ENCODE peak calls at places on chromosomes 6 and 20, in four cellular contexts. G, H, Z and S are unnamed samples. For H3K36me3 and H3K4me1, the result is how much of the 10 kb centered on the place peaks cover.

GRCh38 chr6:130696806-130697205 is 130.4 kb upstream of the SMLR1 start:
- DNase-seq in Z (no peak), G (no peak), H (no peak), S (no peak)

GRCh38 chr6:158977373-158977772 is 22.6 kb downstream of the RSPH3 start:
- DNase-seq in H (no peak), Z (no peak), G (no peak), S (no peak)

GRCh38 chr6:12312736-12313135 is 22.6 kb downstream of the EDN1 start:
- DNase-seq in G (no peak), Z (no peak), H (no peak), S (no peak)

GRCh38 chr6:101226677-101227135 is 166.8 kb upstream of the GRIK2 start:
- DNase-seq in G (no peak), Z (peak), H (no peak), S (no peak)

GRCh38 chr20:37475258-37475657 is 45.8 kb upstream of the NNAT start:
- DNase-seq in G (no peak), Z (no peak), H (no peak), S (no peak)

GRCh38 chr6:147170269-147170668 is 33.9 kb upstream of the STXBP5 start:
- DNase-seq in G (no peak), Z (peak), H (no peak), S (no peak)

GRCh38 chr6:70673601-70674000 is 5.9 kb downstream of the SMAP1 start:
- DNase-seq in G (no peak), Z (peak), H (no peak), S (no peak)

GRCh38 chr6:160356074-160356754 is 8.0 kb downstream of the SLC22A3 start:
- DNase-seq in G (no peak), Z (no peak), H (no peak), S (no peak)

GRCh38 chr6:26366504-26366903 is 1.5 kb downstream of the BTN3A2 start:
- DNase-seq in H (no peak), G (no peak), Z (peak), S (no peak)

GRCh38 chr6:156427345-156427744 is 349.8 kb upstream of the ARID1B start:
- DNase-seq in H (no peak), G (no peak), Z (peak), S (no peak)

GRCh38 chr6:56764081-56764566 is 121.4 kb upstream of the DST start:
- DNase-seq in H (no peak), Z (peak), G (no peak), S (peak)

GRCh38 chr6:35787266-35788218 is 6.7 kb downstream of the CLPSL1 start:
- DNase-seq in H (no peak), G (no peak), Z (no peak), S (no peak)

GRCh38 chr6:137188855-137189254 is 15.4 kb upstream of the IL22RA2 start:
- DNase-seq in H (no peak), G (no peak), Z (no peak), S (no peak)

GRCh38 chr6:159077123-159077522 is 32.3 kb upstream of the TAGAP start:
- DNase-seq in G (no peak), Z (peak), H (no peak), S (peak)

GRCh38 chr6:62623851-62624532 is 338.0 kb upstream of the KHDRBS2 start:
- DNase-seq in G (no peak), Z (no peak), H (no peak), S (no peak)

GRCh38 chr6:24827162-24827561 is 28.4 kb upstream of the ARMH2 start:
- DNase-seq in G (no peak), H (no peak), Z (no peak), S (no peak)

GRCh38 chr6:4780360-4780812 is 4.2 kb downstream of the CDYL start:
- DNase-seq in G (no peak), H (no peak), Z (peak), S (peak)

GRCh38 chr6:24547243-24547642 is 52.5 kb downstream of the ALDH5A1 start:
- DNase-seq in H (peak), G (peak), Z (peak), S (no peak)

DNA sequence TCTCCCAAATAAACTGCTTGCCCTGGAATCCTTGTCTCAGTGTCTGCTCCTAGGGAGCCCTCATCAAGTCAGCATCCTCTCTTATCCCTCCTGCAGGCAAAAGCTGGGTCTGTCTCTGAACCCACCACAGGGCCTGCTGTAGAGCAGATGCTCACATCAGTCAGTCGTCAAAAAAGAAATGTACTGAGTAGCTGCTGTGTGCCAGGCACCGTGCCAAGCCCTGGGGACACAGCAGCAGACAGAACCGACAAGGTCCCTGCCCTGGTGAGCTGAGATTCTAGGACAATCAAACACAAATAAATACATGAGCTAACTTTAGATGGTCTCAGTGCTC is 68.5 kb downstream of the EYA2 start:
- DNase-seq in H (no peak), Z (no peak), G (no peak), S (no peak)
- H3K36me3 ChIP-seq in H (under half), Z (under half), G (under half), S (under half)

GRCh38 chr6:163533443-163533842 is 118.9 kb downstream of the QKI start:
- DNase-seq in Z (peak), G (no peak), H (no peak), S (no peak)

GRCh38 chr6:163529605-163530004 is 115.1 kb downstream of the QKI start:
- DNase-seq in Z (peak), G (no peak), H (no peak), S (no peak)

GRCh38 chr6:163530406-163530805 is 115.9 kb downstream of the QKI start:
- DNase-seq in G (no peak), H (no peak), Z (no peak), S (no peak)

GRCh38 chr6:163532526-163533078 is 118.1 kb downstream of the QKI start:
- DNase-seq in G (no peak), Z (no peak), H (no peak), S (no peak)

DNA sequence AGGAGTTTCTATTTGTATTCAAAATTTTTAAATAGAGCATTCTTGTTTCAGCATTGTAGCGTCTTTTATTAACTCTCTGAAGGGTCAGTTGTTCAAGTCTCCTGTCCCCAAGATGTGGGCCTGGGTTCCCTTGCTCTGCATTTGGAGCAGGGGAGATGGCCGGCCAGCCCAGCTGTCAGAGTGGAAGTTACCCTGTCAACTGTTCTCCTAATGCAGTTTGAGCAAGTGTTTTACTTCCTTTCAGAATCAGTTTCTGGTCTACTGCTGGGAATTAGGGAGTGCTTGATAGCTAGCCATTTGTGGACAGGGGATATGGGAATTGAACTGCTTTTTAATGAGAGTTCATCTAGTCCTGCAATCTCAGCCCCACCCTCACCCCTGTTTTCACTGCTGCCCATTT is 116.6 kb downstream of the QKI start:
- DNase-seq in H (no peak), G (no peak), Z (no peak), S (no peak)
- H3K4me1 ChIP-seq in H (under half), G (under half), Z (half or more), S (under half)

DNA sequence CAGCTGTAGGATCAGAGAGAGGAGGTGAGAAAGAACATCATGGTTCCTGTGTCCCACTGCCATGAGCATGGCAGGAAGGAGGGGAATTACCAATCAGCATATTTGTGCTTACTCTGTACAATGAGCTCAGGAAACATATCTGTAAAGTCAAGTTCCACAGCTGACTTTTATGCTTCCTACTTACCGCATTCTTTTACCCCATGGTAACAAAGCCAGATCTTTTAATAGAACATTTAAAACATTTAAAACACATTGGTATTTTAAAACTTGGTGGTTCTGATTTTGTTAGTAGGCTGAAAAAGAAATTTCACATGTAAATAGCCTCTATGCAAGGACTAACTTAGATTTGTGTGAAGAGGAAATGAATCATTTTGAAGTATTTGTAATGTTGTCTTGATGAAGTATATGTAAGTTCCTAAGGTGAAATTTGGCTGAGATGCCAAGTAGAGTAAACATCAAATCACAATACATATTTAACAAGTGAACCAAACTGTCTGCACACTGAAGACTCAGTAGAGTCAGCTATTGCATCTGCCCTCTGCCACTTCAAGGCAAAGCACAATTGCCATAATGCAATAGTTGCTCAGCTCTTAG is 114.7 kb downstream of the GJA10 start:
- DNase-seq in Z (peak), G (no peak), H (no peak), S (no peak)
- H3K36me3 ChIP-seq in Z (under half), G (under half), H (under half), S (under half)

DNA sequence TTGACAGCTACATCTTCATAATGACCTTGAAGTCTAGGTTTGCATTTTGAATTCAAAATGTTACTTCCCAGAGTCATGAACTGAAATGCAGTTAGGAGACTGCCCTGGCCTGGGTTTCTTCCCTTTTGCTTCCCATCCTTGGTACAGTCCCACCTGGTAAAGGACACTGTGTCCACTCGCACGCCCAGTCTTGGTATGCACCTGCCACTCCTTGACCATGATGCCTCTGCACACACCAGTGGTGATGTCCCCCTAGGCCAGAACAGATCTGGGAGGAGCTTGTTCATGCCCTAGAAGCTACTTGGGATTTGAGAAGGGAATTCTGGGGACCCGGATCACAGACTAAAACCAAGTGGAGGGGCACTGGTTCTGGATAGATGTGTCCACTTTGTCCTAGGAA is 3.6 kb downstream of the PPP1R14C start:
- DNase-seq in H (no peak), Z (no peak), G (no peak), S (no peak)
- H3K4me1 ChIP-seq in H (under half), Z (under half), G (under half), S (under half)

GRCh38 chr20:50487397-50487796 is 22.8 kb upstream of the PTPN1 start:
- DNase-seq in G (no peak), H (no peak), Z (no peak), S (no peak)

GRCh38 chr20:50484271-50484976 is 25.8 kb upstream of the PTPN1 start:
- DNase-seq in G (no peak), Z (no peak), H (no peak), S (no peak)

GRCh38 chr20:50481741-50482140 is 28.4 kb upstream of the PTPN1 start:
- DNase-seq in G (no peak), H (no peak), Z (no peak), S (no peak)

GRCh38 chr20:50478162-50479036 is 31.8 kb upstream of the PTPN1 start:
- DNase-seq in H (peak), G (peak), Z (peak), S (peak)

GRCh38 chr20:50482396-50482890 is 27.7 kb upstream of the PTPN1 start:
- DNase-seq in H (no peak), Z (no peak), G (no peak), S (no peak)
- H3K36me3 ChIP-seq in H (under half), Z (under half), G (under half), S (under half)

GRCh38 chr20:47263080-47263479 is 93.4 kb downstream of the ZMYND8 start:
- DNase-seq in H (no peak), Z (no peak), G (no peak), S (no peak)
- H3K4me1 ChIP-seq in H (under half), Z (under half), G (under half), S (under half)